ENCODE peak calls at places on chromosomes 7 and 10, in five cellular contexts. One of them, this sample, is unnamed.

GRCh38 chr10:2083591-2083990 is 346.3 kb upstream of the ADARB2 start:
- DNase-seq in cardiac fibroblast: no peak
- DNase-seq in stimulated activated CD4-positive, alpha-beta T cell treated with anti-CD3 and anti-CD28 coated beads, Interleukin-2, amount 100 ng/mL, for 4 hours: no peak
- DNase-seq in neural progenitor cell: no peak
- DNase-seq in NCI-H2081: no peak
- DNase-seq in this sample: no peak

GRCh38 chr7:45190406-45191165 is 33.0 kb downstream of the RAMP3 start:
- DNase-seq in cardiac fibroblast: no peak
- DNase-seq in stimulated activated CD4-positive, alpha-beta T cell treated with anti-CD3 and anti-CD28 coated beads, Interleukin-2, amount 100 ng/mL, for 4 hours: no peak
- DNase-seq in neural progenitor cell: no peak
- DNase-seq in NCI-H2081: no peak
- DNase-seq in this sample: no peak

GRCh38 chr10:34816067-34817002 is 1.2 kb upstream of the PARD3 start:
- DNase-seq in cardiac fibroblast: peak; percentile 45
- DNase-seq in stimulated activated CD4-positive, alpha-beta T cell treated with anti-CD3 and anti-CD28 coated beads, Interleukin-2, amount 100 ng/mL, for 4 hours: no peak
- DNase-seq in neural progenitor cell: peak; percentile 43
- DNase-seq in NCI-H2081: no peak
- DNase-seq in this sample: peak; percentile 70

GRCh38 chr10:69786791-69787190 is 14.9 kb upstream of the COL13A1 start:
- DNase-seq in cardiac fibroblast: peak; percentile 78
- DNase-seq in stimulated activated CD4-positive, alpha-beta T cell treated with anti-CD3 and anti-CD28 coated beads, Interleukin-2, amount 100 ng/mL, for 4 hours: no peak
- DNase-seq in neural progenitor cell: peak; percentile 23
- DNase-seq in NCI-H2081: no peak
- DNase-seq in this sample: peak; percentile 82

GRCh38 chr7:8783229-8783628 is 349.8 kb downstream of the NXPH1 start:
- DNase-seq in cardiac fibroblast: no peak
- DNase-seq in stimulated activated CD4-positive, alpha-beta T cell treated with anti-CD3 and anti-CD28 coated beads, Interleukin-2, amount 100 ng/mL, for 4 hours: no peak
- DNase-seq in neural progenitor cell: no peak
- DNase-seq in NCI-H2081: no peak
- DNase-seq in this sample: no peak

GRCh38 chr10:47438857-47439474 is 44.9 kb downstream of the ANXA8 start:
- DNase-seq in cardiac fibroblast: peak; percentile 82
- DNase-seq in stimulated activated CD4-positive, alpha-beta T cell treated with anti-CD3 and anti-CD28 coated beads, Interleukin-2, amount 100 ng/mL, for 4 hours: no peak
- DNase-seq in neural progenitor cell: peak; percentile 87
- DNase-seq in NCI-H2081: peak; percentile 27
- DNase-seq in this sample: peak; percentile 79

GRCh38 chr10:101050206-101051069 is 11.4 kb upstream of the KAZALD1 start:
- DNase-seq in cardiac fibroblast: peak; percentile 56
- DNase-seq in stimulated activated CD4-positive, alpha-beta T cell treated with anti-CD3 and anti-CD28 coated beads, Interleukin-2, amount 100 ng/mL, for 4 hours: peak; percentile 59
- DNase-seq in neural progenitor cell: peak; percentile 86
- DNase-seq in NCI-H2081: peak; percentile 76
- DNase-seq in this sample: peak; percentile 66

GRCh38 chr7:155885162-155886160 is 73.2 kb upstream of the SHH start:
- DNase-seq in cardiac fibroblast: peak; percentile 72
- DNase-seq in stimulated activated CD4-positive, alpha-beta T cell treated with anti-CD3 and anti-CD28 coated beads, Interleukin-2, amount 100 ng/mL, for 4 hours: no peak
- DNase-seq in neural progenitor cell: peak; percentile 45
- DNase-seq in NCI-H2081: no peak
- DNase-seq in this sample: peak; percentile 79

GRCh38 chr7:19470031-19470430 is 238.8 kb downstream of the POLR1F start:
- DNase-seq in cardiac fibroblast: peak; percentile 43
- DNase-seq in stimulated activated CD4-positive, alpha-beta T cell treated with anti-CD3 and anti-CD28 coated beads, Interleukin-2, amount 100 ng/mL, for 4 hours: no peak
- DNase-seq in neural progenitor cell: no peak
- DNase-seq in NCI-H2081: no peak
- DNase-seq in this sample: no peak

GRCh38 chr10:6039711-6040110 is 22.5 kb downstream of the IL2RA start:
- DNase-seq in cardiac fibroblast: no peak
- DNase-seq in stimulated activated CD4-positive, alpha-beta T cell treated with anti-CD3 and anti-CD28 coated beads, Interleukin-2, amount 100 ng/mL, for 4 hours: no peak
- DNase-seq in neural progenitor cell: no peak
- DNase-seq in NCI-H2081: no peak
- DNase-seq in this sample: no peak

GRCh38 chr10:37885850-37886249 is 28.4 kb upstream of the ZNF248 start:
- DNase-seq in cardiac fibroblast: no peak
- DNase-seq in stimulated activated CD4-positive, alpha-beta T cell treated with anti-CD3 and anti-CD28 coated beads, Interleukin-2, amount 100 ng/mL, for 4 hours: no peak
- DNase-seq in neural progenitor cell: no peak
- DNase-seq in NCI-H2081: no peak
- DNase-seq in this sample: no peak

GRCh38 chr7:57404967-57405421 is 45.0 kb upstream of the ZNF716 start:
- DNase-seq in cardiac fibroblast: no peak
- DNase-seq in stimulated activated CD4-positive, alpha-beta T cell treated with anti-CD3 and anti-CD28 coated beads, Interleukin-2, amount 100 ng/mL, for 4 hours: no peak
- DNase-seq in neural progenitor cell: no peak
- DNase-seq in NCI-H2081: no peak
- DNase-seq in this sample: no peak

GRCh38 chr10:42428534-42428933 is 209.8 kb downstream of the ZNF33B start:
- DNase-seq in cardiac fibroblast: peak; percentile 39
- DNase-seq in stimulated activated CD4-positive, alpha-beta T cell treated with anti-CD3 and anti-CD28 coated beads, Interleukin-2, amount 100 ng/mL, for 4 hours: no peak
- DNase-seq in neural progenitor cell: no peak
- DNase-seq in NCI-H2081: no peak
- DNase-seq in this sample: peak; percentile 66

GRCh38 chr10:23512355-23513058 is 73.6 kb downstream of the OTUD1 start:
- DNase-seq in cardiac fibroblast: peak; percentile 81
- DNase-seq in stimulated activated CD4-positive, alpha-beta T cell treated with anti-CD3 and anti-CD28 coated beads, Interleukin-2, amount 100 ng/mL, for 4 hours: no peak
- DNase-seq in neural progenitor cell: no peak
- DNase-seq in NCI-H2081: no peak
- DNase-seq in this sample: peak; percentile 70

GRCh38 chr10:71864861-71865473 is 13.9 kb upstream of the PSAP start:
- DNase-seq in cardiac fibroblast: peak; percentile 82
- DNase-seq in stimulated activated CD4-positive, alpha-beta T cell treated with anti-CD3 and anti-CD28 coated beads, Interleukin-2, amount 100 ng/mL, for 4 hours: no peak
- DNase-seq in neural progenitor cell: no peak
- DNase-seq in NCI-H2081: no peak
- DNase-seq in this sample: peak; percentile 40

GRCh38 chr10:53387546-53387945 is 615.0 kb upstream of the MBL2 start:
- DNase-seq in cardiac fibroblast: no peak
- DNase-seq in stimulated activated CD4-positive, alpha-beta T cell treated with anti-CD3 and anti-CD28 coated beads, Interleukin-2, amount 100 ng/mL, for 4 hours: no peak
- DNase-seq in neural progenitor cell: no peak
- DNase-seq in NCI-H2081: no peak
- DNase-seq in this sample: no peak

GRCh38 chr7:69443136-69443535 is 155.1 kb upstream of the AUTS2 start:
- DNase-seq in cardiac fibroblast: no peak
- DNase-seq in stimulated activated CD4-positive, alpha-beta T cell treated with anti-CD3 and anti-CD28 coated beads, Interleukin-2, amount 100 ng/mL, for 4 hours: no peak
- DNase-seq in neural progenitor cell: no peak
- DNase-seq in NCI-H2081: no peak
- DNase-seq in this sample: no peak

GRCh38 chr10:25641576-25641975 is 292.5 kb upstream of the MYO3A start:
- DNase-seq in cardiac fibroblast: no peak
- DNase-seq in stimulated activated CD4-positive, alpha-beta T cell treated with anti-CD3 and anti-CD28 coated beads, Interleukin-2, amount 100 ng/mL, for 4 hours: no peak
- DNase-seq in neural progenitor cell: no peak
- DNase-seq in NCI-H2081: no peak
- DNase-seq in this sample: no peak

GRCh38 chr10:93993782-93994668 is at the start of gene PLCE1:
- DNase-seq in cardiac fibroblast: peak; percentile 10
- DNase-seq in stimulated activated CD4-positive, alpha-beta T cell treated with anti-CD3 and anti-CD28 coated beads, Interleukin-2, amount 100 ng/mL, for 4 hours: no peak
- DNase-seq in neural progenitor cell: peak; percentile 80
- DNase-seq in NCI-H2081: peak; percentile 68
- DNase-seq in this sample: peak; percentile 69

GRCh38 chr7:96127746-96128145 is 194.2 kb downstream of the SLC25A13 start:
- DNase-seq in cardiac fibroblast: no peak
- DNase-seq in stimulated activated CD4-positive, alpha-beta T cell treated with anti-CD3 and anti-CD28 coated beads, Interleukin-2, amount 100 ng/mL, for 4 hours: no peak
- DNase-seq in neural progenitor cell: peak; percentile 70
- DNase-seq in NCI-H2081: no peak
- DNase-seq in this sample: no peak

GRCh38 chr10:126177414-126178030 is 210.8 kb downstream of the ADAM12 start:
- DNase-seq in cardiac fibroblast: no peak
- DNase-seq in stimulated activated CD4-positive, alpha-beta T cell treated with anti-CD3 and anti-CD28 coated beads, Interleukin-2, amount 100 ng/mL, for 4 hours: no peak
- DNase-seq in neural progenitor cell: peak; percentile 87
- DNase-seq in NCI-H2081: no peak
- DNase-seq in this sample: no peak

GRCh38 chr7:76364198-76364584 is 5.4 kb upstream of the YWHAG start:
- DNase-seq in cardiac fibroblast: peak; percentile 84
- DNase-seq in stimulated activated CD4-positive, alpha-beta T cell treated with anti-CD3 and anti-CD28 coated beads, Interleukin-2, amount 100 ng/mL, for 4 hours: no peak
- DNase-seq in neural progenitor cell: no peak
- DNase-seq in NCI-H2081: no peak
- DNase-seq in this sample: peak; percentile 34

GRCh38 chr7:73307436-73307835 is 1.2 kb downstream of the NSUN5 start:
- DNase-seq in cardiac fibroblast: no peak
- DNase-seq in stimulated activated CD4-positive, alpha-beta T cell treated with anti-CD3 and anti-CD28 coated beads, Interleukin-2, amount 100 ng/mL, for 4 hours: no peak
- DNase-seq in neural progenitor cell: no peak
- DNase-seq in NCI-H2081: no peak
- DNase-seq in this sample: no peak

GRCh38 chr10:30456262-30456661 is 22.3 kb downstream of the MAP3K8 start:
- DNase-seq in cardiac fibroblast: no peak
- DNase-seq in stimulated activated CD4-positive, alpha-beta T cell treated with anti-CD3 and anti-CD28 coated beads, Interleukin-2, amount 100 ng/mL, for 4 hours: no peak
- DNase-seq in neural progenitor cell: no peak
- DNase-seq in NCI-H2081: no peak
- DNase-seq in this sample: no peak

GRCh38 chr10:132407243-132407746 is 10.3 kb downstream of the PWWP2B start:
- DNase-seq in cardiac fibroblast: no peak
- DNase-seq in stimulated activated CD4-positive, alpha-beta T cell treated with anti-CD3 and anti-CD28 coated beads, Interleukin-2, amount 100 ng/mL, for 4 hours: no peak
- DNase-seq in neural progenitor cell: no peak
- DNase-seq in NCI-H2081: no peak
- DNase-seq in this sample: peak; percentile 17

GRCh38 chr7:43554423-43554822 is 28.5 kb upstream of the STK17A start:
- DNase-seq in cardiac fibroblast: no peak
- DNase-seq in stimulated activated CD4-positive, alpha-beta T cell treated with anti-CD3 and anti-CD28 coated beads, Interleukin-2, amount 100 ng/mL, for 4 hours: no peak
- DNase-seq in neural progenitor cell: no peak
- DNase-seq in NCI-H2081: no peak
- DNase-seq in this sample: no peak

GRCh38 chr10:63591600-63592379 is 70.6 kb downstream of the REEP3 start:
- DNase-seq in cardiac fibroblast: no peak
- DNase-seq in stimulated activated CD4-positive, alpha-beta T cell treated with anti-CD3 and anti-CD28 coated beads, Interleukin-2, amount 100 ng/mL, for 4 hours: no peak
- DNase-seq in neural progenitor cell: no peak
- DNase-seq in NCI-H2081: no peak
- DNase-seq in this sample: peak; percentile 26

GRCh38 chr10:84296071-84296981 is 32.1 kb upstream of the CCSER2 start:
- DNase-seq in cardiac fibroblast: peak; percentile 81
- DNase-seq in stimulated activated CD4-positive, alpha-beta T cell treated with anti-CD3 and anti-CD28 coated beads, Interleukin-2, amount 100 ng/mL, for 4 hours: no peak
- DNase-seq in neural progenitor cell: no peak
- DNase-seq in NCI-H2081: peak; percentile 6
- DNase-seq in this sample: no peak

GRCh38 chr7:128783143-128783799 is 7.7 kb upstream of the OPN1SW start:
- DNase-seq in cardiac fibroblast: peak; percentile 93
- DNase-seq in stimulated activated CD4-positive, alpha-beta T cell treated with anti-CD3 and anti-CD28 coated beads, Interleukin-2, amount 100 ng/mL, for 4 hours: no peak
- DNase-seq in neural progenitor cell: peak; percentile 68
- DNase-seq in NCI-H2081: no peak
- DNase-seq in this sample: no peak

GRCh38 chr7:138116156-138116555 is 39.9 kb downstream of the AKR1D1 start:
- DNase-seq in cardiac fibroblast: peak; percentile 80
- DNase-seq in stimulated activated CD4-positive, alpha-beta T cell treated with anti-CD3 and anti-CD28 coated beads, Interleukin-2, amount 100 ng/mL, for 4 hours: no peak
- DNase-seq in neural progenitor cell: no peak
- DNase-seq in NCI-H2081: no peak
- DNase-seq in this sample: peak; percentile 68

GRCh38 chr7:111190804-111191203 is 99.9 kb downstream of the LRRN3 start:
- DNase-seq in cardiac fibroblast: no peak
- DNase-seq in stimulated activated CD4-positive, alpha-beta T cell treated with anti-CD3 and anti-CD28 coated beads, Interleukin-2, amount 100 ng/mL, for 4 hours: no peak
- DNase-seq in neural progenitor cell: no peak
- DNase-seq in NCI-H2081: no peak
- DNase-seq in this sample: no peak

GRCh38 chr10:131202964-131203363 is 108.6 kb downstream of the TCERG1L start:
- DNase-seq in cardiac fibroblast: no peak
- DNase-seq in stimulated activated CD4-positive, alpha-beta T cell treated with anti-CD3 and anti-CD28 coated beads, Interleukin-2, amount 100 ng/mL, for 4 hours: no peak
- DNase-seq in neural progenitor cell: no peak
- DNase-seq in NCI-H2081: no peak
- DNase-seq in this sample: no peak

GRCh38 chr7:70694357-70694908 is 437.5 kb upstream of the GALNT17 start:
- DNase-seq in cardiac fibroblast: peak; percentile 35
- DNase-seq in stimulated activated CD4-positive, alpha-beta T cell treated with anti-CD3 and anti-CD28 coated beads, Interleukin-2, amount 100 ng/mL, for 4 hours: no peak
- DNase-seq in neural progenitor cell: peak; percentile 91
- DNase-seq in NCI-H2081: peak; percentile 64
- DNase-seq in this sample: no peak

GRCh38 chr7:32347244-32347828 is 142.8 kb downstream of the LSM5 start:
- DNase-seq in cardiac fibroblast: peak; percentile 43
- DNase-seq in stimulated activated CD4-positive, alpha-beta T cell treated with anti-CD3 and anti-CD28 coated beads, Interleukin-2, amount 100 ng/mL, for 4 hours: no peak
- DNase-seq in neural progenitor cell: peak; percentile 15
- DNase-seq in NCI-H2081: no peak
- DNase-seq in this sample: peak; percentile 40

GRCh38 chr10:75926763-75927162 is 495.3 kb downstream of the LRMDA start:
- DNase-seq in cardiac fibroblast: no peak
- DNase-seq in stimulated activated CD4-positive, alpha-beta T cell treated with anti-CD3 and anti-CD28 coated beads, Interleukin-2, amount 100 ng/mL, for 4 hours: no peak
- DNase-seq in neural progenitor cell: peak; percentile 21
- DNase-seq in NCI-H2081: no peak
- DNase-seq in this sample: no peak

GRCh38 chr7:17680943-17681351 is 259.3 kb downstream of the SNX13 start:
- DNase-seq in cardiac fibroblast: peak; percentile 82
- DNase-seq in stimulated activated CD4-positive, alpha-beta T cell treated with anti-CD3 and anti-CD28 coated beads, Interleukin-2, amount 100 ng/mL, for 4 hours: no peak
- DNase-seq in neural progenitor cell: peak; percentile 11
- DNase-seq in NCI-H2081: peak; percentile 50
- DNase-seq in this sample: peak; percentile 79